ENCODE peak calls at places on chromosomes 3 and 15, in seven cellular contexts. I, Z, C, G, M, Q and H are unnamed samples.

GRCh38 chr3:162014284-162014683 is 517.7 kb downstream of the OTOL1 start:
- DNase-seq in I (no peak), Z (no peak), C (no peak), G (no peak), M (no peak), Q (no peak), H (no peak)

GRCh38 chr3:151379083-151379734 is 5.3 kb downstream of the P2RY12 start:
- DNase-seq in I (peak), Z (no peak), C (peak), G (no peak), M (peak), Q (peak), H (peak)

GRCh38 chr3:156448300-156448699 is 106.6 kb downstream of the SSR3 start:
- DNase-seq in I (peak), Z (no peak), C (peak), G (no peak), M (no peak), Q (peak), H (peak)

GRCh38 chr3:184336484-184337230 is 743 bp upstream of the FAM131A start:
- DNase-seq in I (no peak), Z (no peak), C (no peak), G (no peak), M (peak), Q (peak), H (peak)

GRCh38 chr3:129723558-129724324 is 117.3 kb upstream of the PLXND1 start:
- DNase-seq in I (no peak), Z (no peak), C (no peak), G (no peak), M (no peak), Q (no peak), H (peak)

GRCh38 chr15:73887481-73887880 is 14.1 kb downstream of the TBC1D21 start:
- DNase-seq in I (no peak), Z (no peak), C (no peak), G (no peak), M (no peak), Q (no peak), H (no peak)

GRCh38 chr3:192993428-192993827 is 75.8 kb upstream of the MB21D2 start:
- DNase-seq in I (peak), Z (no peak), C (no peak), G (no peak), M (no peak), Q (no peak), H (peak)

GRCh38 chr3:181628384-181628783 is 83.3 kb upstream of the SOX2 start:
- DNase-seq in I (no peak), Z (no peak), C (no peak), G (no peak), M (no peak), Q (no peak), H (no peak)

GRCh38 chr15:78454992-78455391 is 17.0 kb downstream of the IREB2 start:
- DNase-seq in I (no peak), Z (peak), C (no peak), G (no peak), M (no peak), Q (no peak), H (no peak)

GRCh38 chr3:76436895-76437294 is 603.0 kb upstream of the ROBO2 start:
- DNase-seq in I (no peak), Z (no peak), C (no peak), G (no peak), M (no peak), Q (no peak), H (no peak)

GRCh38 chr3:133410191-133410892 is 10.5 kb downstream of the BFSP2 start:
- DNase-seq in I (no peak), Z (no peak), C (no peak), G (no peak), M (no peak), Q (no peak), H (no peak)

GRCh38 chr3:133412511-133413165 is 12.8 kb downstream of the BFSP2 start:
- DNase-seq in I (no peak), Z (no peak), C (no peak), G (no peak), M (no peak), Q (no peak), H (no peak)

GRCh38 chr3:133418361-133418760 is 18.5 kb downstream of the BFSP2 start:
- DNase-seq in I (no peak), Z (no peak), C (no peak), G (no peak), M (no peak), Q (no peak), H (no peak)

GRCh38 chr3:133413166-133414020 is 13.5 kb downstream of the BFSP2 start:
- DNase-seq in I (no peak), Z (no peak), C (no peak), G (no peak), M (no peak), Q (no peak), H (no peak)

DNA sequence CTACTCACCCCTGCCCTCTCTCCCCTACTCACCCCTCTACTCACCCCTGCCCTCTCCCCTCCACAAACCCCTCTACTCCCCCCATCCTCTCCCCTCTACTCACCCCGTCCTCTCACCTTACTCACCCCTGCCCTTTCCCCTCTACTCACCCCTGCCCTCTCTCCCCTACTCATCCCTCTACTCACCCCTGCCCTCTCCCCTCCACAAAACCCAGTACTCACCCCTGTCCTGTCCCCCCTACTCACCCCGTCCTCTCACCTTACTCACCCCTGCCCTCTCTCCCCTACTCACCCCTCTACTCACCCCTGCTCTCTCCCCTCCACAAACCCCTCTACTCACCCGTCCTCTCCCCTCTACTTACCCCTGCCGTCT is 14.2 kb downstream of the BFSP2 start:
- DNase-seq in I (no peak), Z (no peak), C (no peak), G (no peak), M (no peak), Q (no peak), H (no peak)
- H3K4me2 ChIP-seq in I (no peak), Z (no peak), C (no peak), G (no peak), M (no peak), Q (no peak), H (no peak)

GRCh38 chr15:92343869-92344643 is 49.6 kb upstream of the ST8SIA2 start:
- DNase-seq in I (no peak), Z (no peak), C (no peak), G (peak), M (no peak), Q (no peak), H (no peak)
- H2AFZ ChIP-seq in I (no peak), Z (no peak), C (no peak), G (no peak), M (no peak), Q (no peak), H (no peak)

DNA sequence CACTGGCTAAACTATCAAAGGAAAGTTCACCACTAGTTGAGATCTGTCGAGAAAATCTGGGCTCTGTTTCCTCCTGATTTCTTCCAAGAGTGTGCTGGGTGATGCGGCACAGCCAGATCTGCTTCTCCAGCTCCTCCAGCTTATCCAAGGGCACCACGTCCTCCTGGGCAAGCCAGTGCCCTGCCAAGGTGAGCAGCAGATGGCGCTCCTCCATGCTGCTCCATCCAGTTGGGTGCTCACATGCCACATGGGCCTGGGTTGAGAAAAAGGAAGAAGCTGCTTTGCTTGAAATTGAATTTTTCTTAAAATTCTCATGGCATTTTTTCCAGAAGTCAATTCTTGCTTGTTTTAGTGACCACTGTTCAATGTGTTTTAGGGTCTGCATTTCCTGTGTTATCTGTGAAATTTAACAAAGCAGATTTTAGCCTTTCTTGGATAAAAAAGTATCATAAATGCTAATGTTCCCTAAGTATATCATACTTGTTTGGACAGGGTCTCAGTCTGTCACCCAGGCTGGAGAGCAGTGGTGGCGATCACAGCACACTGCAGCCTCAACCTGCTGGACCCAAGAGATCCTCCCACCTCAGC is 47.3 kb downstream of the EIF3J start:
- DNase-seq in I (no peak), Z (no peak), C (peak), G (peak), M (peak), Q (peak), H (peak)
- TF ChIP-seq MAX in I (no peak), Z (no peak), C (no peak), G (peak), M (no peak), Q (no peak), H (no peak)

GRCh38 chr3:9250236-9250635 is 790 bp upstream of the SRGAP3 start:
- DNase-seq in I (no peak), Z (no peak), C (no peak), G (no peak), M (peak), Q (no peak), H (no peak)
- H3K4me2 ChIP-seq in I (no peak), Z (no peak), C (peak), G (no peak), M (peak), Q (peak), H (no peak)

DNA sequence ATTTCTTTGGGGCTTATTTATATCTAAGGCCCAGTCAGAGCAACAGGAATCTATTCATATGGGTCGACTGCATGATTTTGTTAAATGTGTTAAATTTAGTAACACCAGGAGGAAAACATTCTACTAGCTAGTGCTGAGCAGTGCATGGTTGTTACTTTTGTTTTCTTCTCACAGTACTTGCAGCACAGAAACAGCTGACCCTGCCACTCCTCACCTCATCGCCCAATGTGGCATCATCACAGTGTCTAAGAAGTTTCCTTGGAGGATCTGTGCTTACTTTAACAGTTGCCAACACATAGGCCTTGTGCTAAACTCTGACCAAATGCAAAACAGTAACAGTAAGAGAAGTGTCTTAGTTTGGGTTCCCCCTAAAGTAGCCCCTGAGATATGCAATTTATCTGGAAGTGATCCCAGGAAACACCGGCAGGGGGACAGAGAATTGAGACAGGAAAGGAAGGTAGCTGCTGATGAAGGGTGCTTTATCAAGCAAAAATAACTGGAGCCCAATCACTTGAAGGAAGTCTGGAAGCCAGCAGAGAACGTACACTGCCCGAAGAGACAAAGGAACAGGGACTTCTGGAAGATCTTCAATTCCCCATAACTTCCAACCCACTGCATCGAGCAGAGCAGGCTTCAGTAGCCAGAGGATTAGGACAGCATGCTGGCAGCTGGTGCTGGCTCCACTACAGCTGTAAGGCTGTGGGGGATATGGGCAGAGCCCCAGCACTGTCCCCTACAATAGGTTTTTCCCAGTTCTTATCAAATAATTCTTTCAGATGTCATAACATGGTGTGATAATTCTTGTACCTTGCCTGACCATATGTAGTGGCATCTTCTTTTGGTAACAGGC is 36.0 kb upstream of the ULK4 start:
- DNase-seq in I (peak), Z (no peak), C (no peak), G (no peak), M (no peak), Q (no peak), H (no peak)
- H2AFZ ChIP-seq in I (peak), Z (no peak), C (no peak), G (peak), M (no peak), Q (no peak), H (no peak)

DNA sequence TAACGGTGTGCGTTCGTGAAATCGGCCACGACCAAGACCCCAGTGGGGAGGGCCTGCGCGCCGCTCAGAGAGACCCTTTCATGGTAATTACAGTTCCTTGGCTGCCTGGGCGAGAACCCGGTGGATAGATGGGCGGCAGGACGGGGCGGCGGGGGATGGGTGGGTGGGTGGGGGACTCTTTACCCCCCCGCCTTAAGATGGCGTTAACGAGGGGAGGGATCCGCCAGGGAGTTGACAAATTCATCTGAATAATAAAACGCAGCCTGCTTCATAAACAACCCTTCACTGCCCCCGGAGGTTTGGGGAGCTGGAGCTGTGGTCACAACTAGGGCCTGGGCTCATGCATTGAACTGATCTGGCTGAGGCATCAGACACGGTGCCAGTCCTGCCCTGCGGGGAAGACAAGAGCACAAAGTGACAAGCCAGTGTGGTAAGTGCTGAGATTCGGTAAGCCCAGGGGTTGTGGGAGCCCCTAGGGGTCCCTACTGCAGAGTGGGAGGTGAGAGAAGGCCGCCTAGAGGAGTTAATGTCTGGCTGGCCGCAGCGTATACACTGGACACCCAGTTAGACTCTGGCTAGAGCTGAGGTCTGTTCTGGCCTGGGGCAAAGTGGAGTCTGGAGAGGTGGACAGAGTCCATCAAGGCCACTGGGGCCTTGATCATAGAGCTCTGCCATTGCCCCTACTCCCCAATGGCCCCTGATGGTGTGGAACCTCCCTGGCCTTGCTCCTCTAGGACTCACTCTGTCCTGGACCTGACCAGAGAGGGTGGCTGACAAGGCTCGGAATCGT is 766 bp downstream of the MRAS start:
- DNase-seq in I (no peak), Z (no peak), C (no peak), G (no peak), M (peak), Q (peak), H (peak)
- TF ChIP-seq MAX in I (no peak), Z (no peak), C (no peak), G (no peak), M (no peak), Q (no peak), H (no peak)

DNA sequence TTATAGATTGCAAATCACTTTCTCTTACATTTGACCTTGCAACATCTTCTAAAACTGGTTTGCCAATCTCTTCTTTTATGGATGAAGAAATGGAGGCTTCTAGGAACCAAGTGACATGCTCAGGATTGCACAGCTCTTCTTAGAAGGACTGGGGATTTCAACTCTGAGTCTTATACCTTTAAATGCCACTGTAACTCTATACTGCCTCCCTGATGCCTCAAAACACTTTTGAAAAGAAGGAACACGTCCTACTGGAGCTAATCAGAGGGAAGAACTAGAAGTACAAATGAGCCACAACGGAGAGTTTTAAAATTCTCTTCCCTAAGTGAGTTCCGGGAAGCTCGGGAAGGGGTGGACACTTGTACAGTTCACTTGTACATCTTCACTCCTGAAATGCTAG is 973 bp upstream of the MITF start:
- DNase-seq in I (no peak), Z (no peak), C (no peak), G (no peak), M (no peak), Q (no peak), H (peak)
- H3K4me2 ChIP-seq in I (peak), Z (no peak), C (peak), G (peak), M (peak), Q (peak), H (peak)

GRCh38 chr3:99269606-99270355 is 368.3 kb upstream of the DCBLD2 start:
- DNase-seq in I (no peak), Z (no peak), C (no peak), G (no peak), M (no peak), Q (no peak), H (no peak)
- H2AFZ ChIP-seq in I (no peak), Z (no peak), C (no peak), G (no peak), M (no peak), Q (no peak), H (no peak)

GRCh38 chr3:52742418-52743041 is 28.2 kb downstream of the NEK4 start:
- DNase-seq in I (peak), Z (peak), C (peak), G (no peak), M (peak), Q (peak), H (peak)

GRCh38 chr3:52743152-52743551 is 27.6 kb downstream of the NEK4 start:
- DNase-seq in I (no peak), Z (no peak), C (no peak), G (no peak), M (no peak), Q (no peak), H (no peak)

GRCh38 chr3:52739725-52740124 is 31.0 kb downstream of the NEK4 start:
- DNase-seq in I (no peak), Z (no peak), C (no peak), G (no peak), M (no peak), Q (no peak), H (no peak)

DNA sequence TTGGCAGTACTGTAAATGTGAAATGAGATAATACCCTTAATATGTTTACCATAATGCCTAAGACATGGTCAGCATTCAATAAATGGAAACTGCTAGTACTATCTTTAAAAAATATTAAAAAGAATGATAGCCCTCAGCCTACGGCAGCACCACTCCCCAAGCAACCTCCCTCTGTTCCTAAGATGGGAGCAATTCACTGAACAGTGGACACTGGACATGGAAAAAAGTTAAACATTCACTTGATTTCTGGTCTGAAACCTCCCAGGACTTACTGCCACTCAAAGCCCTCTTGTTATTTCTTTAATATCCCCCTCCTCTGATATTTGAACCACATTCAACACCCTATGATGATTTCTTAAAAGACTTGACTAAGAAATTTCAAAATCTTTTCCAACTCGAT is 27.0 kb downstream of the NEK4 start:
- DNase-seq in I (no peak), Z (no peak), C (no peak), G (no peak), M (no peak), Q (no peak), H (no peak)
- TF ChIP-seq MAX in I (no peak), Z (no peak), C (no peak), G (no peak), M (no peak), Q (no peak), H (no peak)